ENCODE peak calls at places on chromosomes 4 and X, in four cellular contexts. O is WERI-Rb-1, V is suprapubic skin, J is neural crest cell. U is an unnamed sample.

GRCh38 chrX:40166582-40166981 is 68.8 kb upstream of the BCOR start:
- DNase-seq in J (no peak), V (no peak), O (peak), U (no peak)

GRCh38 chr4:112321768-112322684 is 24.9 kb downstream of the ALPK1 start:
- DNase-seq in J (peak), V (no peak), O (peak), U (peak)

GRCh38 chrX:81890476-81890875 is 688.6 kb downstream of the SH3BGRL start:
- DNase-seq in O (no peak), V (no peak), J (no peak), U (no peak)

GRCh38 chr4:81353861-81354260 is 117.8 kb downstream of the RASGEF1B start:
- DNase-seq in V (no peak), O (peak), J (no peak), U (no peak)

GRCh38 chr4:6771229-6771671 is 11.3 kb upstream of the KIAA0232 start:
- DNase-seq in J (no peak), V (peak), O (no peak), U (no peak)

GRCh38 chr4:184721254-184721653 is 12.6 kb downstream of the CENPU start:
- DNase-seq in V (no peak), J (no peak), O (no peak), U (no peak)

GRCh38 chrX:105273326-105273725 is 52.8 kb upstream of the TEX13A start:
- DNase-seq in V (no peak), O (no peak), J (no peak), U (no peak)

GRCh38 chr4:5752803-5753184 is 41.8 kb downstream of the EVC start:
- DNase-seq in J (no peak), V (no peak), O (no peak), U (no peak)

GRCh38 chr4:65046496-65047101 is 623.7 kb downstream of the EPHA5 start:
- DNase-seq in O (no peak), V (no peak), J (no peak), U (no peak)

DNA sequence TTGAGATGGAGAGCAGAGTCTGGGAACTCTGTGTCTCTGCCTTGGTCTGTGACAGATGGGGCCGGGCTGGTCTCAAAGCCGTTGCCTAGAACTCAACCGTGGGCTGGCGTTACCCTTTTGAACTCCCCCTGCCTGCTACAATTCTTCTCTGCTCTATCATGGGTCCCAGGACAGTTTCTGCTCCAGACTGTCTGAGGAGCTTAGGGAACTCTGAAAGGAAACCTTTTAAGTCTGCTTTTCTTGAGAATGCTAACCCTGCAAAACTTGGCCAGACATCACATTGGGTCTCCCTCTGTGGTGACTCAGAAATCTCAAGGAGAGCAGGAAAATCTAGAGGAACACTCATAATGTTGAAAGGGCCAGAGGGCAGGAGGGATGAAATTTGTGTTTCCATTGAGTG is 240.6 kb downstream of the CBR4 start:
- DNase-seq in J (no peak), V (no peak), O (no peak), U (no peak)
- TF ChIP-seq CTCF in J (no peak), V (no peak), O (no peak), U (no peak)

DNA sequence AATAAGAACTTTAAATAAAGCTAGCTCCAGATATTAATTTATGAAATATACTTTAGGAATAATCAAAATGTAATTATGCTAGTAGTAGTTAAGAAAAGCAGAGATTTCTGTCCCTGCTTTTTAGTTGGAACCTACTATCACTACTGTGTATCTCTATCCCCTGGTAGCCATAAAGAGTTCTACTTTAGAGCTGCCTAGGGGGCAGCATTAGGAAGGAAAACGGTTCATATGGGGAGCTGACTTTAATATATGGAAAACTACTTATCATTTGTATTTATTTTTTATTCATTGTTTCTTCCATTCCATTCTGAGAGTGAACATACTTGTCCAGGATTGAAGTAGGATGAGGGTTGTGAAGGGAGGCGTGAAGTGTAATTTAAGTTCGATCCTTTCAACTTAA is 40.9 kb downstream of the CPEB2 start:
- DNase-seq in O (no peak), V (no peak), J (no peak), U (no peak)
- TF ChIP-seq CTCF in O (peak), V (no peak), J (peak), U (no peak)

DNA sequence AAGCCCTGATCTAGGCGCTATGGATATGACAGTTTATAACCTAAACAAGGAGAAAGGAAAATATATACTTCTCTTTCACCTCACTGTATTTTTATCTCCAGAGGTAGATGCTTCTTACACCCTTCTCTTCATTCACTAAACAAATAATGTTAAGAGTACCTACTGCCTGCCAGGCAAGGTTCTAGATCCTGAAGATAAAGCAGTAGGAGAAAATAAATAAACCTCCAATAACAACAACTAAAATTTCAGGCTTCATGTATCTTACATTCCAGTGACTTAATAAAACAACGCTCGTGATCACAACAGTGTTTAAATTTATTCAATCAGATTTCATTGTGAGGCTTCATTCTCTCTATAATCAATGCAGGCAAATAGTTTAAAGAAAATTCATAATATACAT is 20.6 kb downstream of the PDGFC start:
- DNase-seq in V (no peak), O (no peak), J (no peak), U (no peak)
- TF ChIP-seq CTCF in V (no peak), O (no peak), J (no peak), U (no peak)

DNA sequence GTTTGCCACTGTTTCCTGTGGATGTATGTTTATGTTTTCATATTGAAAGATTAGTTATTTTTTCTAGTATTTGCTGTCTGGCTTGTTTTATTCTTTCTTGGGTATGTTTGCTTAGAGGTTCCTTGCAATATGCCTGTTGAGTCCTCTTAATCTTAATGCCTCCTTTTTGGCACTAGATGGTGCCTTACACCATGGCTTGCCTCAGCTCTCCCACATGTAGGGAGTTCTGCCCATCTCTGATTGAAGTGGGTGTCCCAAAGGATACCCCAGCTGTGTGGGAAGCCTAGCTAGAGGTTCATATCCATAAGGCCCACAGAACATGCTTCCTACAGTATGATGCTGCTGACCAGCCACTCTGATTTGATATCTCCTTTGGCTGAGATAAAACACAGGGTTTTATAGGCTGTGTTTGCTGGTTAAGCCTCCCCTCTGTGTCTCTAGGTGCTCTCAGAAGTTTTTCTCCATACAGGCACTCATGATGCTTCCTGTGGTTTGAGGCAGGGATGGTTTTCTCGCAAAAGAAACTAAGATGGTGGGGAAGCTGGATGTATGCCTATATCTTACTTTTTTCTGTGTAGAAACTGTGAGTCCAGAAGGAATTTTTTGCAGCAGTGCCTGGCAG is 162.4 kb downstream of the ASB9 start:
- DNase-seq in J (no peak), O (no peak), V (no peak), U (no peak)
- TF ChIP-seq CTCF in J (no peak), O (no peak), V (no peak), U (no peak)

DNA sequence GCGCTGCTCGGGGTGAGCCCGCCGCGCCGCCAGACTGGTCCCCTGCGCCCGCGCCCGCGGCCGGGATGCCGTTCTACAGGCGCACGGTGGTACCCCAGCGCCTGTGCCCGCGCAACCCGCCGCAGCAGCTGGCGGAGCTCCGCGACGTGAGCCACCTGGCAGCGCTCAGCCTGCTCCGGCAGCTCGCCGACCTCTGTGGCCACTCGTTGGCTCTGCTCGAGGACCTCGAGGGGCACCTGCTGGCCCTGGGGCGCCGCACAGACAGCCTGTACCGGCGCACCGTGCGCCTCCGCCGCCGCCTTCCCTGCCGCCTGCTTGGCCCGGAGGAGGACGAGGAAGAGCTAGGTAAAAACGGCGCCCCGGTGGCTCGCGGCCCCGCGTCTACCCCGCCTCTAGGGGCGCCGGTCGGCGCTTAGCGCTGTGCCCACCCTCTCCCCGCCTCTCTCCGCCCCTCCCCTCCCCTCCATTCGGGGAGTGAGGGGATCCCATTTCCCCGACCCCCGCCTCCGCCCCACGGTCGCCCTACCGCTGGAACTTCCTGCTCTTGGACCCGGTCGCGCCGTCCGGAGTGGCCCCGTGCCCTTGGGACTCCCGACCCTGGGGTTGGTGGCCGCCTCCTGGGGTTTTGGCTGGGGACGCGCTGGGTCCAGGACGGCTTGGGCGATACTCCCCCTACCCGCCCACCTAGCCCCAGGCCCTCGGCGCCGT is 532 bp downstream of the NHSL2 start:
- DNase-seq in O (peak), V (no peak), J (peak), U (peak)
- TF ChIP-seq CTCF in O (peak), V (no peak), J (peak), U (peak)